ENCODE peak calls at places on chromosomes 6 and 20, in nine cellular contexts. Z is NCI-H2107; J is ovary; F is upper lobe of right lung; K is OCI-LY7; Y is mesenteric fat pad; E is CD8-positive, alpha-beta T cell; P is ELR; L is spleen. T is an unnamed sample.

GRCh38 chr6:136415351-136416005 is 125.8 kb upstream of the BCLAF1 start:
- DNase-seq in P (no peak), F (no peak), L (no peak), J (no peak), Z (no peak), E (no peak), Y (no peak), K (no peak), T (no peak)

GRCh38 chr6:170258395-170258794 is 32.5 kb downstream of the DLL1 start:
- DNase-seq in Z (no peak), J (no peak), F (no peak), P (no peak), L (peak; percentile 47), E (no peak), K (no peak), Y (no peak), T (no peak)

GRCh38 chr6:79964607-79965081 is 17.3 kb upstream of the ELOVL4 start:
- DNase-seq in K (no peak), L (no peak), P (no peak), Y (no peak), J (no peak), E (no peak), F (no peak), Z (no peak), T (no peak)

GRCh38 chr6:149055195-149055899 is 262.2 kb upstream of the TAB2 start:
- DNase-seq in E (no peak), Y (no peak), K (no peak), J (no peak), P (no peak), Z (no peak), F (no peak), L (no peak), T (no peak)

GRCh38 chr6:43814865-43815264 is 44.9 kb downstream of the VEGFA start:
- DNase-seq in F (no peak), P (no peak), J (no peak), L (no peak), K (no peak), Z (no peak), E (no peak), Y (no peak), T (no peak)

GRCh38 chr6:27241443-27241842 is 6.1 kb upstream of the PRSS16 start:
- DNase-seq in Y (no peak), P (no peak), F (no peak), L (no peak), Z (no peak), K (no peak), J (no peak), E (no peak), T (no peak)

GRCh38 chr6:139519571-139520031 is 145.2 kb upstream of the CITED2 start:
- DNase-seq in J (no peak), Y (no peak), K (no peak), L (no peak), E (no peak), F (no peak), P (no peak), Z (no peak), T (peak; percentile 27)

GRCh38 chr6:165922309-165922794 is 245.3 kb downstream of the TBXT start:
- DNase-seq in L (no peak), J (no peak), P (peak; percentile 51), Y (no peak), E (no peak), F (no peak), Z (no peak), K (no peak), T (no peak)

GRCh38 chr6:133184798-133185380 is 56.3 kb upstream of the EYA4 start:
- DNase-seq in Z (no peak), J (no peak), K (peak; percentile 13), L (no peak), E (no peak), P (peak; percentile 56), Y (no peak), F (no peak), T (peak; percentile 30)

GRCh38 chr6:153090241-153090930 is 40.7 kb downstream of the RGS17 start:
- DNase-seq in L (no peak), Z (no peak), E (no peak), K (no peak), J (no peak), Y (no peak), P (peak; percentile 94), F (no peak), T (peak; percentile 90)

GRCh38 chr6:22544469-22544868 is 24.9 kb upstream of the HDGFL1 start:
- DNase-seq in E (no peak), F (no peak), L (no peak), Y (no peak), K (no peak), P (no peak), Z (no peak), J (no peak), T (no peak)

GRCh38 chr20:45340236-45340847 is 7.9 kb downstream of the SDC4 start:
- DNase-seq in F (no peak), E (no peak), Y (no peak), K (no peak), P (no peak), Z (no peak), L (no peak), J (no peak), T (no peak)

GRCh38 chr20:49661560-49662329 is 51.9 kb downstream of the B4GALT5 start:
- DNase-seq in Z (no peak), J (no peak), Y (no peak), E (no peak), L (no peak), K (no peak), P (no peak), F (no peak), T (no peak)

GRCh38 chr6:2971420-2972218 is at the start of gene SERPINB6:
- DNase-seq in K (no peak), E (peak; percentile 28), F (peak; percentile 91), J (peak; percentile 90), Y (peak; percentile 92), L (peak; percentile 93), P (peak; percentile 76), Z (no peak), T (peak; percentile 84)

GRCh38 chr6:33960345-33961313 is 156.8 kb upstream of the MLN start:
- DNase-seq in Y (no peak), J (no peak), Z (no peak), L (peak; percentile 71), F (peak; percentile 48), P (no peak), E (no peak), K (no peak), T (peak; percentile 41)

GRCh38 chr20:46631874-46632446 is 19.3 kb downstream of the SLC13A3 start:
- DNase-seq in L (no peak), Y (no peak), J (no peak), K (no peak), Z (no peak), P (no peak), E (no peak), F (no peak), T (no peak)

GRCh38 chr6:127582777-127583462 is 5.9 kb downstream of the C6orf58 start:
- DNase-seq in J (no peak), P (peak; percentile 93), L (no peak), Z (no peak), K (no peak), E (no peak), F (no peak), Y (no peak), T (peak; percentile 83)

GRCh38 chr6:126947070-126947469 is 171.4 kb upstream of the RSPO3 start:
- DNase-seq in P (no peak), K (no peak), J (peak; percentile 17), L (no peak), E (no peak), Y (no peak), Z (no peak), F (no peak), T (peak; percentile 37)

GRCh38 chr20:51888186-51888790 is 86.0 kb upstream of the SALL4 start:
- DNase-seq in J (no peak), P (no peak), Z (no peak), K (no peak), E (no peak), L (no peak), Y (no peak), F (no peak), T (no peak)

GRCh38 chr6:88662163-88662580 is 301.2 kb downstream of the RNGTT start:
- DNase-seq in P (no peak), Y (no peak), K (no peak), J (no peak), F (no peak), E (no peak), Z (no peak), L (no peak), T (no peak)

GRCh38 chr6:144897441-144897921 is 612.3 kb downstream of the UTRN start:
- DNase-seq in J (no peak), P (peak; percentile 98), L (no peak), Y (no peak), F (no peak), K (no peak), E (no peak), Z (no peak), T (peak; percentile 99)

GRCh38 chr6:30074331-30075093 is 1.1 kb downstream of the RNF39 start:
- DNase-seq in F (no peak), Y (no peak), E (no peak), K (no peak), Z (no peak), L (no peak), P (no peak), J (no peak), T (peak; percentile 62)

GRCh38 chr20:45998761-45999160 is 9.9 kb upstream of the MMP9 start:
- DNase-seq in Y (no peak), E (no peak), P (no peak), F (no peak), L (peak; percentile 83), Z (no peak), K (peak; percentile 14), J (no peak), T (no peak)

GRCh38 chr20:48793776-48794175 is 34.0 kb downstream of the PREX1 start:
- DNase-seq in E (no peak), F (peak; percentile 22), L (peak; percentile 14), Y (no peak), Z (no peak), K (no peak), J (no peak), P (no peak), T (no peak)

GRCh38 chr6:107690864-107691661 is 133.1 kb downstream of the SCML4 start:
- DNase-seq in Z (no peak), P (peak; percentile 77), E (no peak), Y (no peak), L (no peak), J (peak; percentile 49), K (no peak), F (no peak), T (peak; percentile 50)

GRCh38 chr6:28910901-28911680 is 12.7 kb downstream of the TRIM27 start:
- DNase-seq in K (no peak), Z (no peak), P (peak; percentile 39), L (no peak), E (no peak), J (no peak), Y (no peak), F (no peak), T (peak; percentile 40)

GRCh38 chr6:166997768-166998255 is 1.4 kb upstream of the CEP43 start:
- DNase-seq in P (peak; percentile 86), F (peak; percentile 82), L (peak; percentile 89), Z (no peak), K (peak; percentile 65), Y (no peak), E (no peak), J (peak; percentile 27), T (peak; percentile 81)

GRCh38 chr6:159008656-159009288 is 8.8 kb upstream of the RSPH3 start:
- DNase-seq in K (peak; percentile 85), Z (no peak), F (no peak), J (no peak), E (no peak), P (peak; percentile 63), Y (no peak), L (no peak), T (peak; percentile 47)

GRCh38 chr20:20668639-20669038 is 43.8 kb downstream of the RALGAPA2 start:
- DNase-seq in Y (no peak), F (no peak), L (no peak), E (no peak), P (no peak), K (peak; percentile 69), Z (no peak), J (no peak), T (no peak)

GRCh38 chr20:62739067-62739466 is 30.4 kb downstream of the NTSR1 start:
- DNase-seq in Y (no peak), J (no peak), L (peak; percentile 78), F (peak; percentile 60), E (no peak), Z (no peak), K (no peak), P (no peak), T (no peak)